ENCODE peak calls at places on chromosomes 12 and 14, in seven cellular contexts. One of them, this sample, is unnamed.

GRCh38 chr14:96363751-96364336 is 518 bp downstream of the GSKIP start:
- DNase-seq in GM06990: no peak
- DNase-seq in GDM1: no peak
- DNase-seq in left ventricle myocardium inferior: no peak
- DNase-seq in mucosa of gallbladder: peak
- DNase-seq in NCI-H1694 treated with DMSO at 0.1 percent for 48 hours: peak
- DNase-seq in MG63: peak
- DNase-seq in this sample: no peak

GRCh38 chr12:6765048-6765633 is 1.0 kb upstream of the PTMS start:
- DNase-seq in NCI-H1694 treated with DMSO at 0.1 percent for 48 hours: no peak
- DNase-seq in GM06990: no peak
- DNase-seq in left ventricle myocardium inferior: no peak
- DNase-seq in GDM1: no peak
- DNase-seq in mucosa of gallbladder: no peak
- DNase-seq in MG63: no peak
- DNase-seq in this sample: no peak

GRCh38 chr12:104213952-104214351 is 1.6 kb upstream of the TXNRD1 start:
- DNase-seq in left ventricle myocardium inferior: no peak
- DNase-seq in GDM1: no peak
- DNase-seq in MG63: peak
- DNase-seq in GM06990: no peak
- DNase-seq in mucosa of gallbladder: peak
- DNase-seq in NCI-H1694 treated with DMSO at 0.1 percent for 48 hours: no peak
- DNase-seq in this sample: no peak

GRCh38 chr12:108271951-108272729 is 67.0 kb downstream of the CMKLR1 start:
- DNase-seq in MG63: no peak
- DNase-seq in GM06990: no peak
- DNase-seq in NCI-H1694 treated with DMSO at 0.1 percent for 48 hours: no peak
- DNase-seq in GDM1: no peak
- DNase-seq in mucosa of gallbladder: no peak
- DNase-seq in left ventricle myocardium inferior: no peak
- DNase-seq in this sample: no peak

GRCh38 chr14:71322660-71323250 is 415.5 kb downstream of the PCNX1 start:
- DNase-seq in MG63: no peak
- DNase-seq in GDM1: peak
- DNase-seq in left ventricle myocardium inferior: no peak
- DNase-seq in NCI-H1694 treated with DMSO at 0.1 percent for 48 hours: peak
- DNase-seq in GM06990: peak
- DNase-seq in mucosa of gallbladder: peak
- DNase-seq in this sample: no peak

GRCh38 chr12:109718390-109718789 is 4.8 kb downstream of the FAM222A start:
- DNase-seq in MG63: no peak
- DNase-seq in mucosa of gallbladder: no peak
- DNase-seq in GM06990: no peak
- DNase-seq in left ventricle myocardium inferior: no peak
- DNase-seq in NCI-H1694 treated with DMSO at 0.1 percent for 48 hours: no peak
- DNase-seq in GDM1: no peak
- DNase-seq in this sample: peak

GRCh38 chr12:6376079-6376941 is 947 bp upstream of the SCNN1A start:
- DNase-seq in GM06990: no peak
- DNase-seq in left ventricle myocardium inferior: no peak
- DNase-seq in NCI-H1694 treated with DMSO at 0.1 percent for 48 hours: no peak
- DNase-seq in MG63: peak
- DNase-seq in GDM1: peak
- DNase-seq in mucosa of gallbladder: peak
- DNase-seq in this sample: no peak

GRCh38 chr14:93009471-93010117 is 86.6 kb downstream of the CHGA start:
- DNase-seq in GDM1: no peak
- DNase-seq in mucosa of gallbladder: no peak
- DNase-seq in GM06990: no peak
- DNase-seq in NCI-H1694 treated with DMSO at 0.1 percent for 48 hours: no peak
- DNase-seq in left ventricle myocardium inferior: peak
- DNase-seq in MG63: peak
- DNase-seq in this sample: peak

GRCh38 chr12:69404851-69405365 is 45.4 kb downstream of the YEATS4 start:
- DNase-seq in GM06990: no peak
- DNase-seq in GDM1: no peak
- DNase-seq in mucosa of gallbladder: no peak
- DNase-seq in left ventricle myocardium inferior: no peak
- DNase-seq in MG63: no peak
- DNase-seq in NCI-H1694 treated with DMSO at 0.1 percent for 48 hours: no peak
- DNase-seq in this sample: no peak

GRCh38 chr12:56242986-56243385 is 13.1 kb downstream of the SLC39A5 start:
- DNase-seq in left ventricle myocardium inferior: no peak
- DNase-seq in NCI-H1694 treated with DMSO at 0.1 percent for 48 hours: no peak
- DNase-seq in mucosa of gallbladder: no peak
- DNase-seq in MG63: no peak
- DNase-seq in GM06990: no peak
- DNase-seq in GDM1: no peak
- DNase-seq in this sample: no peak

GRCh38 chr12:89351489-89352241 is 636 bp downstream of the DUSP6 start:
- DNase-seq in left ventricle myocardium inferior: peak
- DNase-seq in GDM1: no peak
- DNase-seq in NCI-H1694 treated with DMSO at 0.1 percent for 48 hours: no peak
- DNase-seq in MG63: peak
- DNase-seq in mucosa of gallbladder: no peak
- DNase-seq in GM06990: peak
- DNase-seq in this sample: no peak

GRCh38 chr14:70052990-70053389 is 135.8 kb downstream of the SLC8A3 start:
- DNase-seq in GM06990: no peak
- DNase-seq in mucosa of gallbladder: peak
- DNase-seq in left ventricle myocardium inferior: no peak
- DNase-seq in MG63: peak
- DNase-seq in NCI-H1694 treated with DMSO at 0.1 percent for 48 hours: no peak
- DNase-seq in GDM1: no peak
- DNase-seq in this sample: no peak

GRCh38 chr12:123531091-123531490 is 2.4 kb downstream of the RILPL1 start:
- DNase-seq in MG63: no peak
- DNase-seq in GDM1: no peak
- DNase-seq in GM06990: no peak
- DNase-seq in left ventricle myocardium inferior: peak
- DNase-seq in mucosa of gallbladder: no peak
- DNase-seq in NCI-H1694 treated with DMSO at 0.1 percent for 48 hours: no peak
- DNase-seq in this sample: no peak

GRCh38 chr12:113647048-113647447 is 175.4 kb upstream of the LHX5 start:
- DNase-seq in NCI-H1694 treated with DMSO at 0.1 percent for 48 hours: no peak
- DNase-seq in left ventricle myocardium inferior: no peak
- DNase-seq in mucosa of gallbladder: no peak
- DNase-seq in GDM1: no peak
- DNase-seq in GM06990: no peak
- DNase-seq in MG63: no peak
- DNase-seq in this sample: no peak

GRCh38 chr12:27048822-27049752 is 26.7 kb downstream of the MED21 start:
- DNase-seq in left ventricle myocardium inferior: no peak
- DNase-seq in MG63: no peak
- DNase-seq in NCI-H1694 treated with DMSO at 0.1 percent for 48 hours: no peak
- DNase-seq in mucosa of gallbladder: no peak
- DNase-seq in GM06990: no peak
- DNase-seq in GDM1: no peak
- DNase-seq in this sample: no peak

GRCh38 chr12:122527478-122527944 is 462 bp downstream of the KNTC1 start:
- DNase-seq in NCI-H1694 treated with DMSO at 0.1 percent for 48 hours: peak
- DNase-seq in GM06990: no peak
- DNase-seq in MG63: peak
- DNase-seq in GDM1: peak
- DNase-seq in mucosa of gallbladder: no peak
- DNase-seq in left ventricle myocardium inferior: peak
- DNase-seq in this sample: no peak

GRCh38 chr12:15001733-15002471 is 29.1 kb downstream of the PDE6H start:
- DNase-seq in mucosa of gallbladder: peak
- DNase-seq in NCI-H1694 treated with DMSO at 0.1 percent for 48 hours: no peak
- DNase-seq in left ventricle myocardium inferior: peak
- DNase-seq in MG63: peak
- DNase-seq in GDM1: no peak
- DNase-seq in GM06990: no peak
- DNase-seq in this sample: no peak

GRCh38 chr12:132788375-132789098 is 26.9 kb upstream of the ANKLE2 start:
- DNase-seq in mucosa of gallbladder: no peak
- DNase-seq in GM06990: no peak
- DNase-seq in GDM1: no peak
- DNase-seq in MG63: no peak
- DNase-seq in NCI-H1694 treated with DMSO at 0.1 percent for 48 hours: no peak
- DNase-seq in left ventricle myocardium inferior: no peak
- DNase-seq in this sample: no peak

GRCh38 chr12:40216516-40217288 is 8.1 kb upstream of the LRRK2 start:
- DNase-seq in NCI-H1694 treated with DMSO at 0.1 percent for 48 hours: no peak
- DNase-seq in mucosa of gallbladder: no peak
- DNase-seq in MG63: no peak
- DNase-seq in GDM1: no peak
- DNase-seq in left ventricle myocardium inferior: no peak
- DNase-seq in GM06990: no peak
- DNase-seq in this sample: no peak

GRCh38 chr14:36208690-36209278 is 32.3 kb upstream of the PTCSC3 start:
- DNase-seq in GDM1: no peak
- DNase-seq in mucosa of gallbladder: no peak
- DNase-seq in NCI-H1694 treated with DMSO at 0.1 percent for 48 hours: no peak
- DNase-seq in MG63: no peak
- DNase-seq in GM06990: no peak
- DNase-seq in left ventricle myocardium inferior: no peak
- DNase-seq in this sample: no peak

GRCh38 chr12:2489266-2489665 is 305.5 kb upstream of the FKBP4 start:
- DNase-seq in NCI-H1694 treated with DMSO at 0.1 percent for 48 hours: peak
- DNase-seq in MG63: no peak
- DNase-seq in GDM1: no peak
- DNase-seq in GM06990: no peak
- DNase-seq in mucosa of gallbladder: no peak
- DNase-seq in left ventricle myocardium inferior: no peak
- DNase-seq in this sample: no peak

GRCh38 chr12:26100966-26101744 is 23.7 kb downstream of the BHLHE41 start:
- DNase-seq in MG63: no peak
- DNase-seq in GM06990: no peak
- DNase-seq in left ventricle myocardium inferior: no peak
- DNase-seq in GDM1: no peak
- DNase-seq in NCI-H1694 treated with DMSO at 0.1 percent for 48 hours: no peak
- DNase-seq in mucosa of gallbladder: peak
- DNase-seq in this sample: no peak

GRCh38 chr14:85241022-85241880 is 288.7 kb upstream of the FLRT2 start:
- DNase-seq in GDM1: no peak
- DNase-seq in mucosa of gallbladder: no peak
- DNase-seq in NCI-H1694 treated with DMSO at 0.1 percent for 48 hours: no peak
- DNase-seq in MG63: no peak
- DNase-seq in left ventricle myocardium inferior: no peak
- DNase-seq in GM06990: no peak
- DNase-seq in this sample: no peak

GRCh38 chr14:34030864-34031263 is 80.0 kb upstream of the EGLN3 start:
- DNase-seq in mucosa of gallbladder: peak
- DNase-seq in GDM1: no peak
- DNase-seq in GM06990: no peak
- DNase-seq in left ventricle myocardium inferior: peak
- DNase-seq in NCI-H1694 treated with DMSO at 0.1 percent for 48 hours: peak
- DNase-seq in MG63: peak
- DNase-seq in this sample: peak

GRCh38 chr14:100698719-100699448 is 27.8 kb upstream of the DLK1 start:
- DNase-seq in GDM1: peak
- DNase-seq in mucosa of gallbladder: no peak
- DNase-seq in NCI-H1694 treated with DMSO at 0.1 percent for 48 hours: no peak
- DNase-seq in GM06990: no peak
- DNase-seq in MG63: no peak
- DNase-seq in left ventricle myocardium inferior: no peak
- DNase-seq in this sample: no peak

GRCh38 chr12:103102225-103102744 is 144.8 kb downstream of the ASCL1 start:
- DNase-seq in mucosa of gallbladder: no peak
- DNase-seq in left ventricle myocardium inferior: no peak
- DNase-seq in GM06990: peak
- DNase-seq in GDM1: no peak
- DNase-seq in NCI-H1694 treated with DMSO at 0.1 percent for 48 hours: no peak
- DNase-seq in MG63: no peak
- DNase-seq in this sample: no peak

GRCh38 chr12:11689591-11690158 is 40.2 kb downstream of the ETV6 start:
- DNase-seq in NCI-H1694 treated with DMSO at 0.1 percent for 48 hours: no peak
- DNase-seq in GM06990: no peak
- DNase-seq in MG63: no peak
- DNase-seq in left ventricle myocardium inferior: no peak
- DNase-seq in mucosa of gallbladder: no peak
- DNase-seq in GDM1: no peak
- DNase-seq in this sample: no peak

GRCh38 chr14:88128811-88129210 is 123.9 kb downstream of the GPR65 start:
- DNase-seq in left ventricle myocardium inferior: no peak
- DNase-seq in GM06990: no peak
- DNase-seq in MG63: peak
- DNase-seq in mucosa of gallbladder: no peak
- DNase-seq in GDM1: no peak
- DNase-seq in NCI-H1694 treated with DMSO at 0.1 percent for 48 hours: no peak
- DNase-seq in this sample: no peak

GRCh38 chr12:47741340-47741703 is 16.0 kb upstream of the ENDOU start:
- DNase-seq in mucosa of gallbladder: peak
- DNase-seq in GDM1: peak
- DNase-seq in MG63: peak
- DNase-seq in GM06990: peak
- DNase-seq in left ventricle myocardium inferior: peak
- DNase-seq in NCI-H1694 treated with DMSO at 0.1 percent for 48 hours: peak
- DNase-seq in this sample: peak

GRCh38 chr14:100906420-100906819 is 2.9 kb upstream of the RTL1 start:
- DNase-seq in mucosa of gallbladder: no peak
- DNase-seq in GDM1: no peak
- DNase-seq in NCI-H1694 treated with DMSO at 0.1 percent for 48 hours: no peak
- DNase-seq in left ventricle myocardium inferior: no peak
- DNase-seq in GM06990: no peak
- DNase-seq in MG63: no peak
- DNase-seq in this sample: no peak

GRCh38 chr14:102591372-102591943 is 991 bp upstream of the RCOR1 start:
- DNase-seq in mucosa of gallbladder: peak
- DNase-seq in left ventricle myocardium inferior: peak
- DNase-seq in NCI-H1694 treated with DMSO at 0.1 percent for 48 hours: peak
- DNase-seq in GM06990: no peak
- DNase-seq in MG63: peak
- DNase-seq in GDM1: peak
- DNase-seq in this sample: peak

GRCh38 chr14:74710477-74710876 is 2.4 kb downstream of the AREL1 start:
- DNase-seq in mucosa of gallbladder: no peak
- DNase-seq in GM06990: no peak
- DNase-seq in left ventricle myocardium inferior: no peak
- DNase-seq in MG63: no peak
- DNase-seq in GDM1: no peak
- DNase-seq in NCI-H1694 treated with DMSO at 0.1 percent for 48 hours: no peak
- DNase-seq in this sample: no peak

GRCh38 chr14:92898732-92899131 is 24.2 kb upstream of the CHGA start:
- DNase-seq in NCI-H1694 treated with DMSO at 0.1 percent for 48 hours: no peak
- DNase-seq in GDM1: no peak
- DNase-seq in GM06990: peak
- DNase-seq in MG63: no peak
- DNase-seq in mucosa of gallbladder: no peak
- DNase-seq in left ventricle myocardium inferior: no peak
- DNase-seq in this sample: no peak

GRCh38 chr12:38538319-38538718 is 221.7 kb downstream of the ALG10B start:
- DNase-seq in GDM1: no peak
- DNase-seq in NCI-H1694 treated with DMSO at 0.1 percent for 48 hours: no peak
- DNase-seq in GM06990: no peak
- DNase-seq in mucosa of gallbladder: no peak
- DNase-seq in left ventricle myocardium inferior: no peak
- DNase-seq in MG63: no peak
- DNase-seq in this sample: no peak

GRCh38 chr12:89140580-89141236 is 211.6 kb downstream of the DUSP6 start:
- DNase-seq in MG63: peak
- DNase-seq in mucosa of gallbladder: peak
- DNase-seq in GM06990: no peak
- DNase-seq in left ventricle myocardium inferior: peak
- DNase-seq in NCI-H1694 treated with DMSO at 0.1 percent for 48 hours: peak
- DNase-seq in GDM1: no peak
- DNase-seq in this sample: no peak

GRCh38 chr12:56987551-56988053 is 18.7 kb downstream of the ZBTB39 start:
- DNase-seq in NCI-H1694 treated with DMSO at 0.1 percent for 48 hours: peak
- DNase-seq in GM06990: peak
- DNase-seq in GDM1: peak
- DNase-seq in left ventricle myocardium inferior: peak
- DNase-seq in MG63: peak
- DNase-seq in mucosa of gallbladder: peak
- DNase-seq in this sample: peak

GRCh38 chr12:1360812-1361211 is 233.6 kb downstream of the FBXL14 start:
- DNase-seq in left ventricle myocardium inferior: no peak
- DNase-seq in NCI-H1694 treated with DMSO at 0.1 percent for 48 hours: no peak
- DNase-seq in mucosa of gallbladder: no peak
- DNase-seq in GDM1: no peak
- DNase-seq in MG63: peak
- DNase-seq in GM06990: no peak
- DNase-seq in this sample: no peak

GRCh38 chr14:99579077-99579836 is 24.8 kb downstream of the CCDC85C start:
- DNase-seq in GDM1: no peak
- DNase-seq in GM06990: no peak
- DNase-seq in NCI-H1694 treated with DMSO at 0.1 percent for 48 hours: no peak
- DNase-seq in MG63: no peak
- DNase-seq in mucosa of gallbladder: peak
- DNase-seq in left ventricle myocardium inferior: no peak
- DNase-seq in this sample: no peak